ENCODE peak calls at places on chromosomes 3 and 15, in four cellular contexts. Y is dorsolateral prefrontal cortex, I is astrocyte, X is GM12865. H is an unnamed sample.

GRCh38 chr3:64915778-64916177 is 228.0 kb upstream of the ADAMTS9 start:
- DNase-seq in Y (no peak), I (no peak), X (no peak), H (no peak)

GRCh38 chr15:97235285-97235985 is 725.1 kb upstream of the ARRDC4 start:
- DNase-seq in X (peak; percentile 21), Y (no peak), I (peak; percentile 9), H (no peak)

GRCh38 chr15:93829115-93829849 is 402.1 kb upstream of the MCTP2 start:
- DNase-seq in X (no peak), I (peak; percentile 85), Y (no peak), H (peak; percentile 80)

GRCh38 chr3:121477589-121477988 is 68.2 kb downstream of the POLQ start:
- DNase-seq in I (peak; percentile 80), X (no peak), Y (no peak), H (peak; percentile 72)

GRCh38 chr3:135155791-135156190 is 360.7 kb downstream of the EPHB1 start:
- DNase-seq in I (no peak), X (no peak), Y (no peak), H (no peak)

GRCh38 chr3:45010718-45011355 is 15.3 kb upstream of the CLEC3B start:
- DNase-seq in Y (no peak), X (no peak), I (peak; percentile 73), H (no peak)

GRCh38 chr3:12769761-12770160 is 10.7 kb upstream of the TMEM40 start:
- DNase-seq in I (no peak), X (no peak), Y (no peak), H (no peak)

GRCh38 chr3:132804498-132804897 is 82.3 kb upstream of the NPHP3 start:
- DNase-seq in I (peak; percentile 60), X (no peak), Y (no peak), H (peak; percentile 29)

GRCh38 chr3:116443096-116443793 is 2.0 kb downstream of the LSAMP start:
- DNase-seq in I (peak; percentile 46), X (no peak), Y (no peak), H (no peak)

GRCh38 chr3:180764481-180764880 is 85.2 kb upstream of the CCDC39 start:
- DNase-seq in I (no peak), X (no peak), Y (no peak), H (no peak)

GRCh38 chr15:47801522-47801921 is 84.2 kb downstream of the SEMA6D start:
- DNase-seq in X (no peak), Y (no peak), I (no peak), H (no peak)

GRCh38 chr3:71271616-71272015 is 311.9 kb downstream of the FOXP1 start:
- DNase-seq in I (peak; percentile 46), X (no peak), Y (no peak), H (no peak)

GRCh38 chr3:11690863-11691833 is 47.4 kb upstream of the VGLL4 start:
- DNase-seq in Y (no peak), X (no peak), I (peak; percentile 71), H (peak; percentile 39)

GRCh38 chr3:131083190-131083863 is 56.6 kb downstream of the NEK11 start:
- DNase-seq in I (no peak), Y (peak; percentile 97), X (peak; percentile 53), H (peak; percentile 12)

GRCh38 chr15:70557506-70558258 is 205.7 kb downstream of the UACA start:
- DNase-seq in I (no peak), X (no peak), Y (no peak), H (no peak)

GRCh38 chr3:115830764-115831395 is 207.6 kb downstream of the GAP43 start:
- DNase-seq in X (no peak), Y (no peak), I (peak; percentile 32), H (no peak)

GRCh38 chr15:98070132-98070531 is 109.6 kb downstream of the ARRDC4 start:
- DNase-seq in I (no peak), X (no peak), Y (no peak), H (no peak)

GRCh38 chr15:72475674-72476073 is 1.5 kb downstream of the ARIH1 start:
- DNase-seq in Y (no peak), X (no peak), I (no peak), H (no peak)

GRCh38 chr15:72473670-72474465 is at the start of gene ARIH1:
- DNase-seq in X (peak; percentile 97), Y (peak; percentile 98), I (peak; percentile 92), H (peak; percentile 82)

GRCh38 chr15:72474466-72474911 is 359 bp downstream of the ARIH1 start:
- DNase-seq in Y (peak; percentile 41), X (no peak), I (no peak), H (no peak)

GRCh38 chr15:72474912-72475601 is 927 bp downstream of the ARIH1 start:
- DNase-seq in X (peak; percentile 89), I (peak; percentile 69), Y (peak; percentile 58), H (peak; percentile 51)

GRCh38 chr15:72472907-72473669 is 1.0 kb upstream of the ARIH1 start:
- DNase-seq in I (no peak), X (peak; percentile 4), Y (no peak), H (no peak)
- TF ChIP-seq CTCF in I (no peak), X (no peak), Y (no peak), H (peak; percentile 20)

GRCh38 chr15:65982941-65983340 is 113.7 kb downstream of the RAB11A start:
- DNase-seq in X (no peak), Y (no peak), I (no peak), H (no peak)

GRCh38 chr15:65979837-65980236 is 110.5 kb downstream of the RAB11A start:
- DNase-seq in X (no peak), Y (no peak), I (no peak), H (no peak)

GRCh38 chr15:65979316-65979715 is 110.0 kb downstream of the RAB11A start:
- DNase-seq in X (peak; percentile 34), I (no peak), Y (no peak), H (no peak)

GRCh38 chr15:65980824-65981456 is 111.6 kb downstream of the RAB11A start:
- DNase-seq in I (peak; percentile 70), X (peak; percentile 50), Y (peak; percentile 57), H (peak; percentile 34)

GRCh38 chr15:65981837-65982696 is 112.8 kb downstream of the RAB11A start:
- DNase-seq in X (peak; percentile 41), I (no peak), Y (peak; percentile 46), H (no peak)
- H3K4me3 ChIP-seq in X (no peak overlapping the region), I (no peak overlapping the region), Y (peak overlapping the region; percentile 59), H (peak overlapping the region; percentile 26)

DNA sequence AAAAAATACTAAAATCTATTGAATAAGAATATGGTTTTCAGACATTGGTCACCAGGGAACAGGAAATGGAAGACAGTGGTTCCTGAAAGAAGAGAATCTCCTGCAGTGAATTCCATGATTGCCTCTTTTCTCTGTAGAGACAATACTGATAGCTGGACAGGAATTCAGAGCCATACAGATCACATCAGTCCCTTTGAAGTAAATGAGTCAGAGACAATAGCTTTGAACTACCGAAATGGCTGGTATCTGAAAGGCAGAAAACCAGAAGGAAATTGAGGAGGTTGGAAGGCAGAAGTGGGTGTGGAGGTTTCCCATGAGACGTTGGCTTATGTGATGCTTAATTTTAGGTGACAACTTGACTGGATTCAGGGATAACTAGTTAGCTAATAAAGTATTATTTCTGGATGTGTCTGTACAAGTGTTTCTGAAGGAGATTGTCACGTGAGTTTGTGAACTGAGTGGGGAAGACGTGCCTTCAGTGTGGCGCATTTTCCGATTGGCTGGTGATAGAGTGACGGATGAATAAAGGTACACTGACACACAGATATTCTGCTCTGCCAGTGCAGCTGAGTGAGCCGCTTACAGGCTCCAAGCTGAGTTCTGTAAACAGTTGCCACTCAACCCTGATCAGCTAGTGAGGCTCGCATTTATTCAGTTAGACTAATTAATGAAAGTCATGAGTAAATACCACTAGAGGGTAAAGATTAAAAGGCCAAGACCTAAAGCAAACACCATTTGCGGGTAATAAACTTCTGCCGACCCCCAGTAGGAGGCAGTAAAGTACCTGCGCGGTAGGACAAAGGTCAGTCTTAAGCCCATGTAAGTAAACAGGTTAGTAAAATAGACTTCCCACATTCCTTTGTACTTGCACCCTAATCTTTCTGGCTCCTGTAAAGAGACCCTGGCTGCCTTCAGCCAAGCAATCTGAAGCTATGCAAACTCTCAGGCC is 1298.6 kb downstream of the SI start:
- DNase-seq in I (no peak), Y (no peak), X (peak; percentile 2), H (no peak)
- TF ChIP-seq CTCF in I (no peak), Y (no peak), X (peak; percentile 21), H (no peak)

GRCh38 chr3:147419731-147420360 is 10.7 kb downstream of the ZIC1 start:
- DNase-seq in I (no peak), Y (no peak), X (no peak), H (no peak)

GRCh38 chr3:147422226-147422933 is 13.2 kb downstream of the ZIC1 start:
- DNase-seq in I (no peak), Y (no peak), X (no peak), H (no peak)

GRCh38 chr3:147420361-147421183 is 11.4 kb downstream of the ZIC1 start:
- DNase-seq in I (no peak), X (no peak), Y (no peak), H (no peak)

GRCh38 chr3:147422934-147423599 is 13.9 kb downstream of the ZIC1 start:
- DNase-seq in I (no peak), Y (no peak), X (no peak), H (no peak)

GRCh38 chr3:147421184-147421912 is 12.2 kb downstream of the ZIC1 start:
- DNase-seq in Y (no peak), X (no peak), I (no peak), H (no peak)
- H3K4me3 ChIP-seq in Y (peak overlapping the region; percentile 62), X (no peak overlapping the region), I (peak overlapping the region; percentile 61), H (no peak overlapping the region)

H was measured in retinal pigment epithelial cell.